ENCODE peak calls at places on chromosomes 6 and 20, in six cellular contexts. X, F, J, D, L and C are unnamed samples. For H3K4me1, the result is how much of the 10 kb centered on the place peaks cover.

GRCh38 chr6:166275714-166276166 is 32.5 kb downstream of the PRR18 start:
- DNase-seq in X (peak), F (peak), J (peak), D (peak), L (peak), C (peak)

GRCh38 chr6:152378154-152378553 is 259.0 kb downstream of the SYNE1 start:
- DNase-seq in X (no peak), F (no peak), J (no peak), D (no peak), L (no peak), C (no peak)

GRCh38 chr20:44345147-44345546 is 8.3 kb downstream of the R3HDML start:
- DNase-seq in X (no peak), F (no peak), J (no peak), D (no peak), L (no peak), C (no peak)

GRCh38 chr6:113871975-113872374 is 14.8 kb downstream of the MARCKS start:
- DNase-seq in X (no peak), F (peak), J (no peak), D (no peak), L (no peak), C (no peak)

GRCh38 chr6:44662461-44663121 is 275.1 kb downstream of the CDC5L start:
- DNase-seq in X (no peak), F (no peak), J (no peak), D (no peak), L (peak), C (no peak)

GRCh38 chr20:38534756-38535155 is 46.2 kb upstream of the ADIG start:
- DNase-seq in X (no peak), F (no peak), J (no peak), D (no peak), L (no peak), C (no peak)

GRCh38 chr6:153436346-153436745 is 305.3 kb upstream of the RGS17 start:
- DNase-seq in X (no peak), F (no peak), J (no peak), D (no peak), L (no peak), C (no peak)

GRCh38 chr6:12363651-12364381 is 73.7 kb downstream of the EDN1 start:
- DNase-seq in X (no peak), F (peak), J (no peak), D (no peak), L (no peak), C (no peak)

GRCh38 chr20:41058007-41058673 is 29.5 kb downstream of the TOP1 start:
- DNase-seq in X (no peak), F (no peak), J (peak), D (no peak), L (peak), C (no peak)

GRCh38 chr20:3541887-3542721 is 71.3 kb downstream of the ATRN start:
- DNase-seq in X (no peak), F (no peak), J (no peak), D (no peak), L (no peak), C (no peak)

GRCh38 chr20:12180107-12180661 is 262.5 kb downstream of the BTBD3 start:
- DNase-seq in X (no peak), F (no peak), J (no peak), D (no peak), L (no peak), C (no peak)

GRCh38 chr6:93059911-93060310 is 359.4 kb downstream of the EPHA7 start:
- DNase-seq in X (no peak), F (no peak), J (no peak), D (no peak), L (no peak), C (no peak)

GRCh38 chr6:78835817-78836216 is 31.5 kb upstream of the IRAK1BP1 start:
- DNase-seq in X (no peak), F (peak), J (no peak), D (no peak), L (peak), C (no peak)

GRCh38 chr20:43855803-43856202 is 58.8 kb upstream of the TOX2 start:
- DNase-seq in X (no peak), F (no peak), J (no peak), D (no peak), L (no peak), C (no peak)

GRCh38 chr6:44458551-44458950 is 71.0 kb downstream of the CDC5L start:
- DNase-seq in X (no peak), F (no peak), J (no peak), D (no peak), L (no peak), C (no peak)

GRCh38 chr20:42380287-42380686 is 762.1 kb upstream of the CHD6 start:
- DNase-seq in X (no peak), F (no peak), J (no peak), D (no peak), L (no peak), C (no peak)

GRCh38 chr6:46410330-46410953 is 80.8 kb downstream of the RCAN2 start:
- DNase-seq in X (no peak), F (peak), J (peak), D (peak), L (peak), C (no peak)

GRCh38 chr6:72084992-72085569 is 198.7 kb downstream of the RIMS1 start:
- DNase-seq in X (no peak), F (peak), J (peak), D (no peak), L (peak), C (no peak)

GRCh38 chr20:61760321-61761112 is 305.2 kb downstream of the TAF4 start:
- DNase-seq in X (no peak), F (no peak), J (no peak), D (no peak), L (no peak), C (no peak)

GRCh38 chr6:16903470-16903869 is 142.2 kb upstream of the ATXN1 start:
- DNase-seq in X (no peak), F (no peak), J (no peak), D (no peak), L (peak), C (no peak)

GRCh38 chr6:145669627-145670034 is 65.7 kb downstream of the EPM2A start:
- DNase-seq in X (no peak), F (no peak), J (peak), D (no peak), L (peak), C (no peak)

GRCh38 chr20:38986663-38987062 is 24.5 kb downstream of the DHX35 start:
- DNase-seq in X (no peak), F (no peak), J (no peak), D (no peak), L (peak), C (no peak)

GRCh38 chr6:128074561-128074960 is 173.7 kb upstream of the THEMIS start:
- DNase-seq in X (no peak), F (no peak), J (no peak), D (no peak), L (no peak), C (no peak)

GRCh38 chr6:147874322-147874721 is 365.8 kb downstream of the SAMD5 start:
- DNase-seq in X (no peak), F (no peak), J (peak), D (no peak), L (no peak), C (no peak)

GRCh38 chr6:26400626-26401025 is 1.4 kb upstream of the BTN3A1 start:
- DNase-seq in X (no peak), F (no peak), J (no peak), D (no peak), L (no peak), C (no peak)

GRCh38 chr20:32067234-32067821 is 15.3 kb downstream of the HCK start:
- DNase-seq in X (no peak), F (no peak), J (no peak), D (no peak), L (peak), C (no peak)

GRCh38 chr6:100833972-100834574 is 47.1 kb downstream of the ASCC3 start:
- DNase-seq in X (no peak), F (no peak), J (no peak), D (no peak), L (no peak), C (no peak)

GRCh38 chr20:8646716-8647115 is 422.2 kb upstream of the PLCB4 start:
- DNase-seq in X (no peak), F (no peak), J (no peak), D (no peak), L (peak), C (no peak)

GRCh38 chr6:19033683-19034082 is 646.5 kb downstream of the RNF144B start:
- DNase-seq in X (no peak), F (no peak), J (no peak), D (no peak), L (no peak), C (no peak)
- H3K4me1 ChIP-seq in X (under half), F (under half), J (under half), D (under half), L (under half), C (under half)

GRCh38 chr6:107820571-107821261 is 3.4 kb downstream of the SCML4 start:
- DNase-seq in X (no peak), F (peak), J (peak), D (peak), L (peak), C (peak)

GRCh38 chr6:107822154-107823046 is 1.7 kb downstream of the SCML4 start:
- DNase-seq in X (no peak), F (peak), J (no peak), D (peak), L (peak), C (peak)

GRCh38 chr6:107819976-107820551 is 4.0 kb downstream of the SCML4 start:
- DNase-seq in X (no peak), F (no peak), J (no peak), D (peak), L (peak), C (peak)

GRCh38 chr6:107823047-107823557 is 1.0 kb downstream of the SCML4 start:
- DNase-seq in X (no peak), F (peak), J (no peak), D (peak), L (no peak), C (peak)

DNA sequence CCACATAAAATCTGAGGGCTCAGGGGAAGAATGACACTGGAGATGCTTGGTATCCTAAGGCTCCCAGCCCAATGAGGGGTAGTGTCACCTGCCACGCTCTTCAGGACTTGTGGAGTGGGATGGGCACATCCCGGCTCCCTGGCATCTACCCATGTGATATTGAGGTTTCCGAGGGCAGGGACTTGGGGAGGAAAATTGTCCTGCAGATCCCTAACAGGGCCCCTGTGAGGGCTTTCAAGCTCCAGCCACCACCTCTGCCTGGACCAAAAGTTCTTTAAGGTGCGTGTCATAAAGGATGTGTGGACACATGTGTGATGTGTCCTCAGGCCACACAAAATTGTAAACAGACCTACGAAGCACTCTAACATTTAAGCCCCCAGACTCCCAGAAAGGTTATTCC is 2.5 kb downstream of the SCML4 start:
- DNase-seq in X (no peak), F (no peak), J (no peak), D (no peak), L (no peak), C (no peak)
- H3K4me1 ChIP-seq in X (under half), F (under half), J (under half), D (half or more), L (under half), C (under half)

GRCh38 chr6:132481189-132481588 is 31.7 kb downstream of the STX7 start:
- DNase-seq in X (no peak), F (no peak), J (no peak), D (no peak), L (no peak), C (no peak)

GRCh38 chr6:132482595-132482994 is 30.3 kb downstream of the STX7 start:
- DNase-seq in X (no peak), F (no peak), J (no peak), D (no peak), L (no peak), C (no peak)

GRCh38 chr6:132475925-132476324 is 37.0 kb downstream of the STX7 start:
- DNase-seq in X (no peak), F (no peak), J (no peak), D (no peak), L (no peak), C (no peak)

GRCh38 chr6:132478697-132479096 is 34.2 kb downstream of the STX7 start:
- DNase-seq in X (no peak), F (no peak), J (no peak), D (no peak), L (no peak), C (no peak)

GRCh38 chr6:132479131-132479530 is 33.8 kb downstream of the STX7 start:
- DNase-seq in X (no peak), F (no peak), J (no peak), D (no peak), L (no peak), C (no peak)
- H3K4me1 ChIP-seq in X (half or more), F (under half), J (under half), D (under half), L (under half), C (under half)

GRCh38 chr6:52503344-52503747 is 73.5 kb downstream of the TRAM2 start:
- DNase-seq in X (peak), F (no peak), J (no peak), D (no peak), L (no peak), C (no peak)
- H3K4me1 ChIP-seq in X (half or more), F (under half), J (under half), D (under half), L (under half), C (under half)

GRCh38 chr20:50110141-50111047 is 2.6 kb downstream of the UBE2V1 start:
- DNase-seq in X (no peak), F (peak), J (peak), D (peak), L (peak), C (peak)

GRCh38 chr20:50112512-50113419 is at the start of gene UBE2V1:
- DNase-seq in X (peak), F (peak), J (peak), D (peak), L (peak), C (peak)

GRCh38 chr20:50111120-50111828 is 1.7 kb downstream of the UBE2V1 start:
- DNase-seq in X (no peak), F (peak), J (no peak), D (no peak), L (peak), C (no peak)

GRCh38 chr20:50113420-50114224 is 672 bp upstream of the UBE2V1 start:
- DNase-seq in X (no peak), F (no peak), J (no peak), D (no peak), L (no peak), C (no peak)

DNA sequence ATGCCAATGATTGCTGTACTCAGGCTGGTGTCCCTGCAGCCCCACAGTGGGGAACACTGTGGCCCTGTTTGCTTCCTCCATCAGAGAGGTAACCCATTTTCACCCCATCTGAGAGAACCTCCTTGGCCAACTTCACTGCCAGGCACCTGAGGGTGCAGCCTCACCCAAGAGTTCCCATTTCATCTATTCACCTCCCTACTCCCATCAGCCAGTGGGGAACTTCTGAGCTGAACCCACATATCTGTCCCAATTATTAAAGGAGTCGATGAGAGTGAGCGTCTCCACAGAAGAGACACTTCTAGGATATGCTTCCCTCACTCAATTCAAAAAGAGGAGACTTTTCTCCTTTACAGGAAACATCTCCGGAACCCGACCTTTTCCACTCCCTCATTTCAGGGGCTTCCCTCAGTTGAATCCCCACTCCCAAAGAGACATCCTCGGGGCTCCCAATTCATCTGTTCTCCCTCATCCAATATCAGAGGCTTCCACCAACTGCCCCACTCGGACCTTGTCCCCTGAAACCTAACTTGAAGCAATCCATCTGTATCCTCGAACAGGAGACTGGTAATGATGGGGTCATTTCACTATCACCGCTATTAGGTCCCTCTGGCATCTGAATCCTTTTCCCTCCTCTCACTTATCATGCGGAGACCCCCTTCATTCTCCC is 988 bp downstream of the UBE2V1 start:
- DNase-seq in X (no peak), F (peak), J (no peak), D (no peak), L (no peak), C (no peak)
- H3K4me1 ChIP-seq in X (half or more), F (under half), J (half or more), D (half or more), L (half or more), C (half or more)

GRCh38 chr6:18835976-18836375 is 448.8 kb downstream of the RNF144B start:
- DNase-seq in X (no peak), F (no peak), J (no peak), D (no peak), L (no peak), C (no peak)
- H3K4me1 ChIP-seq in X (under half), F (under half), J (under half), D (under half), L (under half), C (under half)

GRCh38 chr6:167838207-167838748 is 11.6 kb downstream of the AFDN start:
- DNase-seq in X (no peak), F (no peak), J (no peak), D (no peak), L (no peak), C (no peak)

GRCh38 chr6:167836722-167837121 is 10.0 kb downstream of the AFDN start:
- DNase-seq in X (no peak), F (no peak), J (no peak), D (no peak), L (no peak), C (no peak)

GRCh38 chr6:167832497-167833395 is 6.0 kb downstream of the AFDN start:
- DNase-seq in X (no peak), F (peak), J (no peak), D (no peak), L (no peak), C (no peak)

GRCh38 chr6:167833396-167833763 is 6.7 kb downstream of the AFDN start:
- DNase-seq in X (no peak), F (no peak), J (no peak), D (no peak), L (no peak), C (no peak)

DNA sequence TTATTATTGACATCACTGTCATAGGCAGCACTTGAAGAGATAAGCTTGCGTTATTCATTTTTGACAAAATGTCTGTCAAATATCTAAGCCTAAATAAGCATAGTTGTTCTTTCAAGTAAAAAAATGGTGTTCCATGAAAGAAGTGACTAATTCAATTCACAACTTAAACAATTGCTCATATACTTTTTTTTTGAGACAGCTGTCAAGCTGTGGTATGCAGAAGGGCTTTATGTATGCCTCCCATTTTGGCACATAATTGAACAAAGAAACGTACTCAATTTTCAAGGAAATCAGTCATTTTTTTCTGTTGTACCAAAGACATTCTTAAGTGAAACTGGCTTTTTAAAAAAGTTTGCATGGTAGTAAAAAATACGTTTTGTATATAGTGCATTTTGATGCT is 8.5 kb downstream of the AFDN start:
- DNase-seq in X (no peak), F (no peak), J (no peak), D (no peak), L (no peak), C (no peak)
- H3K4me1 ChIP-seq in X (half or more), F (under half), J (under half), D (under half), L (under half), C (under half)

GRCh38 chr20:17862171-17862570 is 106.4 kb downstream of the SNX5 start:
- DNase-seq in X (no peak), F (no peak), J (no peak), D (no peak), L (no peak), C (no peak)
- H3K4me1 ChIP-seq in X (under half), F (under half), J (under half), D (under half), L (under half), C (under half)

DNA sequence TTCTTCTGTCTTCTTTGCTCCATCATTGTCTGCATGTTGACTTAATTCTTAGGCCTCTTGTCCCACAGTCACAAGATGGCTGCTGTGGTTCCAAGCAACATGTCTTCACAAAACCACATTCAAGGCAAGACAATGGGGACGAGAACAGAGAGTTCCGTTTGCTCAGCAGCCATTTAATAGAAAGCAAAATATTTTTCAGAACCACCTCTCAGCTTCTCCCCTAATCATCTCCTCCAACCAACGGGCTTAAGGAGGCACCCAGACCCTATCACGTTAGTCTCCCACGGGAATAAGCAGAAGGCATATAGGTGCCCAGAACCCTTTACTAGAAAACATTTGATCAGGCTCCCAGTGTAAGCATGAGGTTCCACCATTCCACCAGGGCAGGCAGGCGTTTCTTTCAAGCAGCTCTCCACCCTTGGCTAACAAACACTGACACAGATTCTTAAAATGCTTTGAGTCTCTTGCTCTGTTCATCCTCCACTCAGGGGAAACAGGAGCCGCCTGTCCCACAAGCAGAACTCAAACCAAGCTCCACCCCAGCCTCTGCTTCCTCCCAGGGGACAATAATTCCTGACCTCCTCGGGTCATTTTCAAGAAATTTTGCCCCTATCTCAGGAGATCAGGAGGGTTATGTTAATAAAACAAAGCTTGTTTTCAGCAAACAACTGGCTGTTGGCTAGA is 19.0 kb downstream of the BMP7 start:
- DNase-seq in X (no peak), F (no peak), J (no peak), D (no peak), L (no peak), C (no peak)
- H3K4me1 ChIP-seq in X (under half), F (under half), J (under half), D (under half), L (under half), C (under half)